ENCODE peak calls at places on chromosome 11, in six cellular contexts. M, K, U, O, S and E are unnamed samples.

GRCh38 chr11:107859459-107860239 is 1.1 kb upstream of the SLC35F2 start:
- DNase-seq in S (peak; percentile 27), U (peak; percentile 18), O (no peak), M (peak; percentile 67), K (no peak), E (peak; percentile 72)

GRCh38 chr11:76662656-76663460 is 7.7 kb downstream of the LRRC32 start:
- DNase-seq in M (no peak), O (no peak), S (no peak), K (no peak), U (no peak), E (no peak)

GRCh38 chr11:75603791-75604736 is 42.0 kb downstream of the SERPINH1 start:
- DNase-seq in S (peak; percentile 67), O (peak; percentile 92), K (no peak), U (peak; percentile 90), M (no peak), E (peak; percentile 96)

GRCh38 chr11:68016161-68016903 is 6.2 kb downstream of the ALDH3B1 start:
- DNase-seq in S (no peak), K (no peak), O (no peak), M (no peak), U (no peak), E (no peak)

GRCh38 chr11:113159967-113160621 is 154.3 kb upstream of the TTC12 start:
- DNase-seq in U (peak; percentile 79), O (peak; percentile 77), S (no peak), K (no peak), M (no peak), E (peak; percentile 21)

GRCh38 chr11:112219476-112220232 is 6.6 kb upstream of the PTS start:
- DNase-seq in S (peak; percentile 53), O (peak; percentile 90), M (no peak), U (peak; percentile 87), K (no peak), E (peak; percentile 84)

GRCh38 chr11:65445604-65446445 is 23.2 kb downstream of the NEAT1 start:
- DNase-seq in O (peak; percentile 61), S (no peak), U (peak; percentile 77), M (peak; percentile 85), K (no peak), E (peak; percentile 49)

GRCh38 chr11:128868851-128869671 is 2.0 kb upstream of the KCNJ1 start:
- DNase-seq in M (no peak), O (no peak), K (no peak), U (no peak), S (no peak), E (no peak)

GRCh38 chr11:61769169-61769920 is 16.9 kb downstream of the MYRF start:
- DNase-seq in U (peak; percentile 76), K (no peak), O (peak; percentile 46), M (no peak), S (no peak), E (no peak)

GRCh38 chr11:12225046-12225739 is 114.8 kb downstream of the MICAL2 start:
- DNase-seq in O (no peak), K (no peak), S (no peak), U (no peak), M (no peak), E (no peak)

GRCh38 chr11:60762851-60763691 is 6.4 kb downstream of the MS4A15 start:
- DNase-seq in S (no peak), O (no peak), K (no peak), U (no peak), M (no peak), E (peak; percentile 29)
- TF ChIP-seq CTCF in S (peak; percentile 27), O (peak; percentile 35), K (no peak), U (peak; percentile 34), M (no peak), E (peak; percentile 30)

GRCh38 chr11:66834539-66834845 is 8.7 kb upstream of the RCE1 start:
- DNase-seq in K (no peak), O (no peak), M (no peak), S (no peak), U (no peak), E (no peak)
- TF ChIP-seq CTCF in K (no peak), O (no peak), M (no peak), S (no peak), U (no peak), E (no peak)

DNA sequence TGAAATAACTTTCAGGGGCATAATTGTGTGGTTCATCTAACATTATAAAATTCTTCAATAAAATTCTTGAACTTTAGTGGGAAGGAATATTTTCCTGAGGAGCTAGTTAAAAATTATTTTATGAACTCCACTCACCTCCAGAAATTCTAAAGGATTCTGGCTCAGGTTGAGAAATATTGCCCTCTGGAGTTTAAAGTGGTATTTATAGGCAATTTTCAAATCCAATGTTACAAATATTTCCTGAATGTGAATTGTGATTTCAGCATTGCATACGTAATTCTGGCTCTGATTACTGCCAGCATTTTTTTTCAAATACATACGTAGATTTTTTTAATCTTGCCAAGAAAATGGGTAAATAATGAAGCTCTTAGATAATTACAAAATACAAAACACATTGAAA is 598.2 kb upstream of the ANO3 start:
- DNase-seq in M (no peak), S (no peak), O (peak; percentile 15), U (peak; percentile 24), K (no peak), E (peak; percentile 6)
- TF ChIP-seq CTCF in M (no peak), S (no peak), O (peak; percentile 3), U (peak; percentile 13), K (no peak), E (no peak)

GRCh38 chr11:73249858-73250773 is 22.0 kb upstream of the P2RY6 start:
- DNase-seq in O (peak; percentile 24), S (peak; percentile 26), K (no peak), M (peak; percentile 46), U (no peak), E (no peak)

GRCh38 chr11:73249304-73249703 is 22.8 kb upstream of the P2RY6 start:
- DNase-seq in S (peak; percentile 97), M (peak; percentile 33), O (no peak), K (no peak), U (no peak), E (no peak)

GRCh38 chr11:73248526-73249185 is 23.5 kb upstream of the P2RY6 start:
- DNase-seq in S (no peak), M (no peak), U (no peak), K (no peak), O (no peak), E (no peak)

GRCh38 chr11:73257342-73258103 is 14.6 kb upstream of the P2RY6 start:
- DNase-seq in K (no peak), O (peak; percentile 87), S (peak; percentile 84), U (peak; percentile 90), M (no peak), E (peak; percentile 65)

GRCh38 chr11:73252577-73253191 is 19.5 kb upstream of the P2RY6 start:
- DNase-seq in O (no peak), S (no peak), M (peak; percentile 28), U (no peak), K (no peak), E (no peak)
- TF ChIP-seq CTCF in O (no peak), S (peak; percentile 22), M (no peak), U (no peak), K (no peak), E (no peak)

GRCh38 chr11:72821920-72822799 is 7.9 kb downstream of the ATG16L2 start:
- DNase-seq in S (peak; percentile 81), U (peak; percentile 90), M (peak; percentile 95), K (no peak), O (peak; percentile 89), E (peak; percentile 68)
- TF ChIP-seq CTCF in S (no peak), U (peak; percentile 3), M (no peak), K (peak; percentile 34), O (no peak), E (no peak)

DNA sequence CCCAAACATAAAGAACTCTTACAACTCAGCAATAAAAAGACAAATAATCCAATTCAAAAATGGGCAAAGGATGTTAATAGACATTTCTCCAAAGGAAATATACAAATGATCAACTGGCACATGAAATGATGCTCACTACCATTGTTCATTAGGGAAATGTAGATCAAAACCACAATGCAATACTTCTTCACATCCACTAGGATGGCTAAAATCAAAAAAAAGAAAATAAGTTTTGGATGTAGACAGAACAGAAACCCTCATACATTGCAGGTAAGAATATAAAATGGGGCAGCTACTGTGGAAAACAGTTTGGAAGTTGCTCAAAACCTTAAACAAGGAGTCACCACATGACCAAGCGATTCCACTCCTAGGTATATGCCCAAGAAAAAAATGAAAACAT is 16.3 kb downstream of the SIK3 start:
- DNase-seq in K (no peak), U (no peak), S (no peak), M (no peak), O (no peak), E (no peak)
- TF ChIP-seq CTCF in K (no peak), U (no peak), S (peak; percentile 14), M (no peak), O (no peak), E (no peak)

GRCh38 chr11:74592063-74592440 is 330 bp upstream of the POLD3 start:
- DNase-seq in U (no peak), O (no peak), M (no peak), S (no peak), K (no peak), E (no peak)

GRCh38 chr11:74593463-74593862 is 1.1 kb downstream of the POLD3 start:
- DNase-seq in S (no peak), M (no peak), K (no peak), U (no peak), O (no peak), E (no peak)

GRCh38 chr11:74592441-74593362 is at the start of gene POLD3:
- DNase-seq in U (peak; percentile 93), O (peak; percentile 89), K (peak; percentile 97), S (peak; percentile 89), M (peak; percentile 96), E (peak; percentile 93)
- TF ChIP-seq CTCF in U (no peak), O (no peak), K (no peak), S (no peak), M (no peak), E (no peak)